ENCODE peak calls at places on chromosomes 5 and 9, in nine cellular contexts. One of them, this sample, is unnamed.

GRCh38 chr5:67272453-67273130 is 76.0 kb upstream of the CD180 start:
- DNase-seq in PC-9: no peak
- DNase-seq in fibroblast of mammary gland: peak; percentile 49
- DNase-seq in non-pigmented ciliary epithelial cell: no peak
- DNase-seq in cardiac fibroblast: peak; percentile 8
- DNase-seq in stimulated activated CD8-positive, alpha-beta memory T cell treated with anti-CD3 and anti-CD28 coated beads, Interleukin-12 subunit alpha, Interleukin-12 subunit beta, amount 100 ng/mL, for 1 hour: no peak
- DNase-seq in psoas muscle: peak; percentile 35
- DNase-seq in GM04504: no peak
- DNase-seq in activated CD4-positive, alpha-beta T cell treated with anti-CD3 and anti-CD28 coated beads for 24 hours: no peak
- DNase-seq in this sample: no peak

GRCh38 chr9:27340876-27341540 is 44.1 kb upstream of the EQTN start:
- DNase-seq in PC-9: no peak
- DNase-seq in fibroblast of mammary gland: no peak
- DNase-seq in non-pigmented ciliary epithelial cell: no peak
- DNase-seq in cardiac fibroblast: no peak
- DNase-seq in stimulated activated CD8-positive, alpha-beta memory T cell treated with anti-CD3 and anti-CD28 coated beads, Interleukin-12 subunit alpha, Interleukin-12 subunit beta, amount 100 ng/mL, for 1 hour: no peak
- DNase-seq in psoas muscle: no peak
- DNase-seq in GM04504: no peak
- DNase-seq in activated CD4-positive, alpha-beta T cell treated with anti-CD3 and anti-CD28 coated beads for 24 hours: no peak
- DNase-seq in this sample: peak; percentile 65

GRCh38 chr5:31537856-31538255 is 5.8 kb downstream of the C5orf22 start:
- DNase-seq in PC-9: no peak
- DNase-seq in fibroblast of mammary gland: no peak
- DNase-seq in non-pigmented ciliary epithelial cell: no peak
- DNase-seq in cardiac fibroblast: peak; percentile 42
- DNase-seq in stimulated activated CD8-positive, alpha-beta memory T cell treated with anti-CD3 and anti-CD28 coated beads, Interleukin-12 subunit alpha, Interleukin-12 subunit beta, amount 100 ng/mL, for 1 hour: no peak
- DNase-seq in psoas muscle: no peak
- DNase-seq in GM04504: no peak
- DNase-seq in activated CD4-positive, alpha-beta T cell treated with anti-CD3 and anti-CD28 coated beads for 24 hours: no peak
- DNase-seq in this sample: no peak

GRCh38 chr9:133121200-133122166 is at the start of gene RALGDS:
- DNase-seq in PC-9: peak; percentile 85
- DNase-seq in fibroblast of mammary gland: peak; percentile 71
- DNase-seq in non-pigmented ciliary epithelial cell: no peak
- DNase-seq in cardiac fibroblast: peak; percentile 86
- DNase-seq in stimulated activated CD8-positive, alpha-beta memory T cell treated with anti-CD3 and anti-CD28 coated beads, Interleukin-12 subunit alpha, Interleukin-12 subunit beta, amount 100 ng/mL, for 1 hour: peak; percentile 85
- DNase-seq in psoas muscle: peak; percentile 93
- DNase-seq in GM04504: peak; percentile 68
- DNase-seq in activated CD4-positive, alpha-beta T cell treated with anti-CD3 and anti-CD28 coated beads for 24 hours: peak; percentile 89
- DNase-seq in this sample: peak; percentile 94

GRCh38 chr5:39561421-39561820 is 136.6 kb upstream of the DAB2 start:
- DNase-seq in PC-9: no peak
- DNase-seq in fibroblast of mammary gland: no peak
- DNase-seq in non-pigmented ciliary epithelial cell: no peak
- DNase-seq in cardiac fibroblast: no peak
- DNase-seq in stimulated activated CD8-positive, alpha-beta memory T cell treated with anti-CD3 and anti-CD28 coated beads, Interleukin-12 subunit alpha, Interleukin-12 subunit beta, amount 100 ng/mL, for 1 hour: no peak
- DNase-seq in psoas muscle: no peak
- DNase-seq in GM04504: no peak
- DNase-seq in activated CD4-positive, alpha-beta T cell treated with anti-CD3 and anti-CD28 coated beads for 24 hours: no peak
- DNase-seq in this sample: no peak

GRCh38 chr5:10729320-10730133 is 31.5 kb downstream of the DAP start:
- DNase-seq in PC-9: no peak
- DNase-seq in fibroblast of mammary gland: no peak
- DNase-seq in non-pigmented ciliary epithelial cell: no peak
- DNase-seq in cardiac fibroblast: no peak
- DNase-seq in stimulated activated CD8-positive, alpha-beta memory T cell treated with anti-CD3 and anti-CD28 coated beads, Interleukin-12 subunit alpha, Interleukin-12 subunit beta, amount 100 ng/mL, for 1 hour: no peak
- DNase-seq in psoas muscle: no peak
- DNase-seq in GM04504: no peak
- DNase-seq in activated CD4-positive, alpha-beta T cell treated with anti-CD3 and anti-CD28 coated beads for 24 hours: no peak
- DNase-seq in this sample: no peak

GRCh38 chr5:2902742-2903297 is 151.3 kb upstream of the IRX2 start:
- DNase-seq in PC-9: no peak
- DNase-seq in fibroblast of mammary gland: no peak
- DNase-seq in non-pigmented ciliary epithelial cell: no peak
- DNase-seq in cardiac fibroblast: no peak
- DNase-seq in stimulated activated CD8-positive, alpha-beta memory T cell treated with anti-CD3 and anti-CD28 coated beads, Interleukin-12 subunit alpha, Interleukin-12 subunit beta, amount 100 ng/mL, for 1 hour: no peak
- DNase-seq in psoas muscle: no peak
- DNase-seq in GM04504: no peak
- DNase-seq in activated CD4-positive, alpha-beta T cell treated with anti-CD3 and anti-CD28 coated beads for 24 hours: no peak
- DNase-seq in this sample: no peak

GRCh38 chr9:113648586-113648985 is 185.1 kb downstream of the RGS3 start:
- DNase-seq in PC-9: no peak
- DNase-seq in fibroblast of mammary gland: no peak
- DNase-seq in non-pigmented ciliary epithelial cell: no peak
- DNase-seq in cardiac fibroblast: no peak
- DNase-seq in stimulated activated CD8-positive, alpha-beta memory T cell treated with anti-CD3 and anti-CD28 coated beads, Interleukin-12 subunit alpha, Interleukin-12 subunit beta, amount 100 ng/mL, for 1 hour: no peak
- DNase-seq in psoas muscle: no peak
- DNase-seq in GM04504: no peak
- DNase-seq in activated CD4-positive, alpha-beta T cell treated with anti-CD3 and anti-CD28 coated beads for 24 hours: no peak
- DNase-seq in this sample: no peak

GRCh38 chr5:171162602-171163001 is 146.4 kb upstream of the TLX3 start:
- DNase-seq in PC-9: no peak
- DNase-seq in fibroblast of mammary gland: peak; percentile 18
- DNase-seq in non-pigmented ciliary epithelial cell: no peak
- DNase-seq in cardiac fibroblast: peak; percentile 36
- DNase-seq in stimulated activated CD8-positive, alpha-beta memory T cell treated with anti-CD3 and anti-CD28 coated beads, Interleukin-12 subunit alpha, Interleukin-12 subunit beta, amount 100 ng/mL, for 1 hour: no peak
- DNase-seq in psoas muscle: no peak
- DNase-seq in GM04504: no peak
- DNase-seq in activated CD4-positive, alpha-beta T cell treated with anti-CD3 and anti-CD28 coated beads for 24 hours: no peak
- DNase-seq in this sample: no peak

GRCh38 chr9:131404581-131404980 is 10.7 kb downstream of the PRRC2B start:
- DNase-seq in PC-9: no peak
- DNase-seq in fibroblast of mammary gland: peak; percentile 57
- DNase-seq in non-pigmented ciliary epithelial cell: no peak
- DNase-seq in cardiac fibroblast: peak; percentile 83
- DNase-seq in stimulated activated CD8-positive, alpha-beta memory T cell treated with anti-CD3 and anti-CD28 coated beads, Interleukin-12 subunit alpha, Interleukin-12 subunit beta, amount 100 ng/mL, for 1 hour: no peak
- DNase-seq in psoas muscle: no peak
- DNase-seq in GM04504: no peak
- DNase-seq in activated CD4-positive, alpha-beta T cell treated with anti-CD3 and anti-CD28 coated beads for 24 hours: no peak
- DNase-seq in this sample: no peak

This sample was measured in testis.